ENCODE peak calls at places on chromosome 21, in six cellular contexts. G, N, W, B, V and T are unnamed samples.

GRCh38 chr21:46559291-46559983 is 45.4 kb downstream of the S100B start:
- DNase-seq in W (no peak), N (no peak), V (peak), B (no peak), G (no peak), T (no peak)

GRCh38 chr21:41369105-41369914 is 7.5 kb downstream of the MX2 start:
- DNase-seq in B (no peak), G (no peak), V (peak), W (no peak), N (no peak), T (no peak)

GRCh38 chr21:34355570-34355969 is 8.2 kb upstream of the KCNE2 start:
- DNase-seq in G (no peak), V (no peak), W (no peak), N (no peak), B (no peak), T (no peak)

GRCh38 chr21:17712887-17713286 is 100.2 kb upstream of the BTG3 start:
- DNase-seq in B (no peak), V (no peak), G (no peak), N (no peak), W (no peak), T (no peak)

GRCh38 chr21:42939581-42940413 is 14.4 kb upstream of the ERVH48-1 start:
- DNase-seq in W (no peak), G (peak), B (peak), V (peak), N (no peak), T (peak)

GRCh38 chr21:39040494-39041110 is 142.6 kb downstream of the PSMG1 start:
- DNase-seq in B (no peak), G (no peak), V (peak), W (no peak), N (no peak), T (no peak)

GRCh38 chr21:45699251-45699942 is 55.9 kb downstream of the PCBP3 start:
- DNase-seq in W (no peak), N (no peak), V (no peak), B (no peak), G (no peak), T (no peak)

GRCh38 chr21:38796426-38796825 is 9.3 kb upstream of the ETS2 start:
- DNase-seq in V (no peak), W (peak), G (no peak), B (peak), N (no peak), T (no peak)

GRCh38 chr21:44763050-44763378 is 38.6 kb downstream of the UBE2G2 start:
- DNase-seq in G (no peak), B (no peak), V (no peak), W (no peak), N (no peak), T (no peak)